ENCODE peak calls at places on chromosome 18, in seven cellular contexts. R is SK-N-SH; J is left ventricle myocardium inferior; A is tibial artery; Q is kidney; S is CD4-positive, alpha-beta T cell; T is heart right ventricle. Z is an unnamed sample. For H3K9me3, the result is how much of the 10 kb centered on the place peaks cover.

GRCh38 chr18:58612239-58613055 is 16.4 kb downstream of the ALPK2 start:
- DNase-seq in R (no peak), J (no peak), A (no peak), Q (no peak), S (no peak), T (no peak), Z (no peak)

GRCh38 chr18:74598350-74599001 is 806 bp downstream of the ZNF407 start:
- DNase-seq in R (peak), J (peak), A (peak), Q (peak), S (peak), T (peak), Z (peak)

GRCh38 chr18:34942975-34943374 is 98.2 kb upstream of the MAPRE2 start:
- DNase-seq in R (no peak), J (no peak), A (no peak), Q (no peak), S (no peak), T (no peak), Z (no peak)

GRCh38 chr18:79071037-79071960 is 2.1 kb downstream of the ATP9B start:
- DNase-seq in R (no peak), J (no peak), A (no peak), Q (no peak), S (no peak), T (no peak), Z (no peak)

GRCh38 chr18:50104421-50104820 is 90.5 kb downstream of the MYO5B start:
- DNase-seq in R (no peak), J (no peak), A (no peak), Q (no peak), S (no peak), T (no peak), Z (no peak)

GRCh38 chr18:24878289-24878688 is 417.9 kb downstream of the HRH4 start:
- DNase-seq in R (peak), J (no peak), A (no peak), Q (no peak), S (no peak), T (no peak), Z (no peak)

GRCh38 chr18:3593904-3594759 is 144.2 kb downstream of the TGIF1 start:
- DNase-seq in R (peak), J (peak), A (peak), Q (peak), S (peak), T (peak), Z (peak)

GRCh38 chr18:69177702-69178101 is 223.0 kb upstream of the DOK6 start:
- DNase-seq in R (no peak), J (no peak), A (no peak), Q (no peak), S (no peak), T (no peak), Z (no peak)

GRCh38 chr18:58297198-58297597 is 253.2 kb downstream of the NEDD4L start:
- DNase-seq in R (no peak), J (no peak), A (no peak), Q (no peak), S (no peak), T (no peak), Z (no peak)

GRCh38 chr18:58417752-58418151 is 211.1 kb downstream of the ALPK2 start:
- DNase-seq in R (no peak), J (no peak), A (no peak), Q (no peak), S (no peak), T (no peak), Z (no peak)

GRCh38 chr18:48693625-48694262 is 154.9 kb downstream of the CTIF start:
- DNase-seq in R (no peak), J (no peak), A (no peak), Q (no peak), S (no peak), T (no peak), Z (peak)

GRCh38 chr18:42730272-42730671 is 385.2 kb downstream of the RIT2 start:
- DNase-seq in R (peak), J (no peak), A (no peak), Q (no peak), S (no peak), T (no peak), Z (no peak)

GRCh38 chr18:8816805-8817204 is 111.4 kb downstream of the MTCL1 start:
- DNase-seq in R (no peak), J (no peak), A (no peak), Q (no peak), S (no peak), T (no peak), Z (no peak)

GRCh38 chr18:7206231-7206630 is 24.7 kb upstream of the LRRC30 start:
- DNase-seq in R (peak), J (no peak), A (no peak), Q (no peak), S (no peak), T (no peak), Z (no peak)

GRCh38 chr18:8894823-8895222 is 189.5 kb downstream of the MTCL1 start:
- DNase-seq in R (no peak), J (no peak), A (no peak), Q (no peak), S (no peak), T (no peak), Z (no peak)

GRCh38 chr18:7617738-7618422 is 50.8 kb downstream of the PTPRM start:
- DNase-seq in R (no peak), J (no peak), A (no peak), Q (no peak), S (no peak), T (no peak), Z (no peak)

GRCh38 chr18:63319383-63320040 is at the start of gene BCL2:
- DNase-seq in R (no peak), J (peak), A (peak), Q (peak), S (no peak), T (no peak), Z (no peak)

GRCh38 chr18:74082476-74083070 is 65.1 kb downstream of the FBXO15 start:
- DNase-seq in R (peak), J (peak), A (no peak), Q (no peak), S (peak), T (peak), Z (no peak)

GRCh38 chr18:70489556-70489955 is 200.7 kb downstream of the SOCS6 start:
- DNase-seq in R (no peak), J (no peak), A (no peak), Q (no peak), S (no peak), T (no peak), Z (no peak)

GRCh38 chr18:50315100-50315871 is 27.8 kb upstream of the CXXC1 start:
- DNase-seq in R (no peak), J (no peak), A (no peak), Q (no peak), S (no peak), T (no peak), Z (no peak)

GRCh38 chr18:74982946-74983635 is 225.8 kb downstream of the PTGR3 start:
- DNase-seq in R (no peak), J (no peak), A (no peak), Q (no peak), S (no peak), T (no peak), Z (no peak)

GRCh38 chr18:33440384-33441043 is at the start of gene CCDC178:
- DNase-seq in R (peak), J (no peak), A (no peak), Q (peak), S (no peak), T (peak), Z (no peak)

GRCh38 chr18:59308201-59309014 is 10.0 kb downstream of the CPLX4 start:
- DNase-seq in R (peak), J (peak), A (peak), Q (peak), S (peak), T (peak), Z (peak)

GRCh38 chr18:13909141-13909540 is 6.2 kb downstream of the MC2R start:
- DNase-seq in R (no peak), J (no peak), A (no peak), Q (no peak), S (no peak), T (no peak), Z (no peak)

GRCh38 chr18:21000667-21001066 is 110.9 kb downstream of the ROCK1 start:
- DNase-seq in R (no peak), J (no peak), A (no peak), Q (no peak), S (no peak), T (no peak), Z (no peak)

GRCh38 chr18:48770243-48770642 is 180.5 kb downstream of the SMAD7 start:
- DNase-seq in R (no peak), J (no peak), A (no peak), Q (peak), S (no peak), T (no peak), Z (no peak)

GRCh38 chr18:70036771-70037452 is 89.2 kb upstream of the CD226 start:
- DNase-seq in R (no peak), J (no peak), A (no peak), Q (no peak), S (no peak), T (no peak), Z (no peak)

GRCh38 chr18:23994361-23994902 is 20.1 kb upstream of the TTC39C start:
- DNase-seq in R (peak), J (no peak), A (peak), Q (peak), S (no peak), T (no peak), Z (no peak)

GRCh38 chr18:48316177-48316576 is 93.0 kb downstream of the ZBTB7C start:
- DNase-seq in R (no peak), J (no peak), A (no peak), Q (no peak), S (no peak), T (no peak), Z (no peak)

GRCh38 chr18:14921547-14921946 is 173.6 kb downstream of the ANKRD30B start:
- DNase-seq in R (no peak), J (no peak), A (no peak), Q (no peak), S (no peak), T (no peak), Z (no peak)

GRCh38 chr18:54388203-54389142 is 30.8 kb downstream of the C18orf54 start:
- DNase-seq in R (no peak), J (no peak), A (no peak), Q (no peak), S (no peak), T (no peak), Z (no peak)

GRCh38 chr18:12155996-12156395 is 62.4 kb downstream of the ANKRD62 start:
- DNase-seq in R (no peak), J (no peak), A (no peak), Q (no peak), S (no peak), T (no peak), Z (no peak)

GRCh38 chr18:35572644-35573043 is 8.9 kb upstream of the GALNT1 start:
- DNase-seq in R (no peak), J (no peak), A (no peak), Q (no peak), S (no peak), T (no peak), Z (peak)

GRCh38 chr18:41724195-41724594 is 230.8 kb upstream of the PIK3C3 start:
- DNase-seq in R (no peak), J (no peak), A (no peak), Q (no peak), S (no peak), T (no peak), Z (no peak)

GRCh38 chr18:73279499-73279898 is 411.7 kb upstream of the NETO1 start:
- DNase-seq in R (no peak), J (peak), A (no peak), Q (no peak), S (no peak), T (peak), Z (no peak)

GRCh38 chr18:79685281-79685680 is 5.7 kb downstream of the CTDP1 start:
- DNase-seq in R (peak), J (no peak), A (no peak), Q (no peak), S (no peak), T (no peak), Z (no peak)

GRCh38 chr18:51028201-51028805 is 1.7 kb upstream of the SMAD4 start:
- DNase-seq in R (no peak), J (no peak), A (no peak), Q (no peak), S (no peak), T (no peak), Z (no peak)

GRCh38 chr18:13809521-13810252 is 14.3 kb upstream of the MC5R start:
- DNase-seq in R (no peak), J (no peak), A (no peak), Q (no peak), S (no peak), T (no peak), Z (no peak)

GRCh38 chr18:34659579-34660517 is 50.2 kb upstream of the DTNA start:
- DNase-seq in R (peak), J (peak), A (peak), Q (peak), S (no peak), T (peak), Z (peak)

DNA sequence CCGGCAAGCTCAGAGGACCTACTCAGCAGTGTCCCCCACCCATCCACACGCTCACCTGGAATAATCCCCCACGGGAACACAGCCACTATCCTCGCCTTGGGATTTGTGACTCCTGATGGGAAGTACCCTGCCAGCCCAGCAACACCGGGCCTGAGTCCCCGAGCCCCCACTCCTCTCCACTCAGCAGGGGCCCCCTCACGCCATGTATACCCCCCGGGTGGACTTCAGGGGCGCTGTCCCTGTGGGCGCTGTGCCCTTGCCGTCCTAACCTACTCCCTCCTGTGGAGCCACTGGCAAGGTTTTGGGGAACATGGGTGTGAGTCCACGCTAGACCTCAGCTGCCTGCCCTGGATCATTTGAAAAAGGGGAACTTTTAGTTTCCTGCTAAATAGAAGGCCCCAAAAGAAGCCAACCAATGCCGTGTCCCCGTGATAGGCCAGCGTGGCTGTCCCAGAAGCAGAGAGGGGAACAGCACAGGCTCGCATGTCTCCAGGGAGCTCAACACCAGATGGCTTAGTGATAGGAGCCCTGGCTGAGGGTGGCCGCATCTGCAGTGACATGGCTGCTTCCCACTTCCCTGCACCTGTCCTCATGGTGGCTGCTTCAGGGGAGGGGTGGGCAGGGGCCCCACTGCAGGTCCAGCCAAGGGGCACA is 79.8 kb downstream of the MBP start:
- DNase-seq in R (no peak), J (no peak), A (no peak), Q (no peak), S (no peak), T (no peak), Z (no peak)
- TF ChIP-seq CTCF in R (no peak), J (no peak), A (no peak), Q (no peak), S (no peak), T (no peak), Z (no peak)

DNA sequence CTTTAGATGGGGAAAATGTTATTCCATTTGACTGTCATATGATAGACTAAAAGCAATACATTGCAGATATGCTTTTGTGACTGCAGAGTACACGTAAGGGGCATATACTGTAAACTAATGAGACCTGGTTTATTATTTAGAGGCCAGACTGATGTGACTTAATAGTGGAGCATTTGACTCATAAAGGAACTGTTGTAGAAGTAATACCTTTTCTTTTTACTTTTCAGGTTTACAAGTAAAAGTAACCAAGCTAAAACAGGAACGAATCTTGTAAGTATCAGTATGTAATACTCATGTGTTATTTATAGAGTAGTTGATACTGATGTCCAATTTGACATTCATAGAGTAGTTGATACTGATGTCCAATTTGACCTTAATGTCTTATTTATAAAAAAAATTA is 13.1 kb downstream of the RBBP8 start:
- DNase-seq in R (no peak), J (no peak), A (no peak), Q (no peak), S (no peak), T (no peak), Z (no peak)
- H3K27ac ChIP-seq in R (peak), J (no peak), A (no peak), Q (no peak), S (no peak), T (no peak), Z (no peak)

GRCh38 chr18:824179-824578 is 12.1 kb upstream of the YES1 start:
- DNase-seq in R (no peak), J (no peak), A (no peak), Q (no peak), S (no peak), T (no peak), Z (no peak)

GRCh38 chr18:830315-830901 is 18.4 kb upstream of the YES1 start:
- DNase-seq in R (no peak), J (no peak), A (no peak), Q (no peak), S (no peak), T (no peak), Z (no peak)

GRCh38 chr18:829432-829831 is 17.4 kb upstream of the YES1 start:
- DNase-seq in R (no peak), J (no peak), A (no peak), Q (no peak), S (no peak), T (no peak), Z (no peak)

GRCh38 chr18:825891-826585 is 14.0 kb upstream of the YES1 start:
- DNase-seq in R (no peak), J (no peak), A (no peak), Q (no peak), S (no peak), T (no peak), Z (no peak)

DNA sequence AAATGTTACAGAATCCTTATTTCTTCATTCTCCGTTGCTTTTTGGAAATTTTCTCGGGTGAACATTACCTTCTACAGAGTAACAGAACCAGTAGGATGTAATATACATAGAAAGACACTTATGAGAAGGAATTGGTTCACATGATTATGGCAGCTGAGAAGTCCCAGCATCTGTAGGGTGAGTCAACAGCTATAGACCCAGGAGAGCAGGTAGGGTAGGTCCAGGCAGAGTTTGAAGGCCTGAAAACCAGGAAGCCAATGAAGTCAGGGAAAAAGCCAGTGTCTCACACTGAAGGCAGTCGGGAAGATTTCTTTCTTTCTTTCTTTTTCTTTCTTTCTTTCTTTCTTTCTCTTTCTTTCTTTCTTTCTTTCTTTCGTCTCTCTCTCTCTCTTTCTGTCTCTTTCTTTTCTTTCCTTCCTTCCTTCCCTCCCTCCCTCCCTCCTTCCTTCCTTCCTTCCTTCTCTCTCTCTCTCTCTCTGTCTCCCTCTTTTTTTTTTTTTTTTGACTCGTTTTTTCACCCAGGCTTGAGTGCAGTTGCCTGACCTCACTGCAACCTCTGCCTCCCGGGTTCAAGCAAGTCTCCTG is 15.1 kb upstream of the YES1 start:
- DNase-seq in R (no peak), J (no peak), A (no peak), Q (no peak), S (no peak), T (no peak), Z (no peak)
- H3K9me3 ChIP-seq in R (under half), J (under half), A (under half), Q (under half), S (under half), T (under half), Z (under half)

GRCh38 chr18:46445914-46446313 is 211.1 kb downstream of the LOXHD1 start:
- DNase-seq in R (no peak), J (no peak), A (no peak), Q (no peak), S (no peak), T (no peak), Z (no peak)
- TF ChIP-seq CTCF in R (no peak), J (peak), A (no peak), Q (no peak), S (no peak), T (no peak), Z (no peak)

Z was measured in psoas muscle.